ENCODE peak calls at places on chromosomes 5 and 9, in four cellular contexts. One of them, this sample, is unnamed.

GRCh38 chr5:117590944-117591343 is 1016.3 kb upstream of the SEMA6A start:
- DNase-seq in right cardiac atrium: no peak
- DNase-seq in fibroblast of pulmonary artery: peak
- DNase-seq in A549: no peak
- DNase-seq in this sample: no peak

GRCh38 chr5:73673161-73673591 is 47.2 kb downstream of the ARHGEF28 start:
- DNase-seq in right cardiac atrium: no peak
- DNase-seq in fibroblast of pulmonary artery: peak
- DNase-seq in A549: no peak
- DNase-seq in this sample: no peak

GRCh38 chr5:108715408-108715807 is 32.3 kb upstream of the FER start:
- DNase-seq in right cardiac atrium: no peak
- DNase-seq in fibroblast of pulmonary artery: no peak
- DNase-seq in A549: no peak
- DNase-seq in this sample: no peak

GRCh38 chr9:81132318-81132717 is 557.0 kb downstream of the TLE1 start:
- DNase-seq in right cardiac atrium: no peak
- DNase-seq in fibroblast of pulmonary artery: no peak
- DNase-seq in A549: no peak
- DNase-seq in this sample: no peak

GRCh38 chr5:119355636-119356383 is at the start of gene TNFAIP8:
- DNase-seq in right cardiac atrium: peak
- DNase-seq in fibroblast of pulmonary artery: peak
- DNase-seq in A549: no peak
- DNase-seq in this sample: peak

GRCh38 chr9:27590636-27591035 is 17.4 kb upstream of the C9orf72 start:
- DNase-seq in right cardiac atrium: no peak
- DNase-seq in fibroblast of pulmonary artery: no peak
- DNase-seq in A549: no peak
- DNase-seq in this sample: no peak

GRCh38 chr9:122097679-122098315 is 4.7 kb upstream of the TTLL11 start:
- DNase-seq in right cardiac atrium: no peak
- DNase-seq in fibroblast of pulmonary artery: no peak
- DNase-seq in A549: no peak
- DNase-seq in this sample: no peak

GRCh38 chr9:136975624-136976023 is 1.7 kb upstream of the PTGDS start:
- DNase-seq in right cardiac atrium: peak
- DNase-seq in fibroblast of pulmonary artery: no peak
- DNase-seq in A549: no peak
- DNase-seq in this sample: peak

GRCh38 chr9:125486109-125486508 is 220.9 kb downstream of the MAPKAP1 start:
- DNase-seq in right cardiac atrium: no peak
- DNase-seq in fibroblast of pulmonary artery: no peak
- DNase-seq in A549: no peak
- DNase-seq in this sample: no peak

GRCh38 chr5:72531496-72532190 is 24.4 kb upstream of the ZNF366 start:
- DNase-seq in right cardiac atrium: no peak
- DNase-seq in fibroblast of pulmonary artery: peak
- DNase-seq in A549: no peak
- DNase-seq in this sample: no peak
- H3K4me3 ChIP-seq in right cardiac atrium: no peak
- H3K4me3 ChIP-seq in fibroblast of pulmonary artery: no peak
- H3K4me3 ChIP-seq in A549: no peak
- H3K4me3 ChIP-seq in this sample: no peak

GRCh38 chr9:68705636-68706578 is 867 bp downstream of the PIP5K1B start:
- DNase-seq in right cardiac atrium: peak
- DNase-seq in fibroblast of pulmonary artery: peak
- DNase-seq in A549: peak
- DNase-seq in this sample: peak
- H3K4me3 ChIP-seq in right cardiac atrium: peak
- H3K4me3 ChIP-seq in fibroblast of pulmonary artery: peak
- H3K4me3 ChIP-seq in A549: peak
- H3K4me3 ChIP-seq in this sample: peak

DNA sequence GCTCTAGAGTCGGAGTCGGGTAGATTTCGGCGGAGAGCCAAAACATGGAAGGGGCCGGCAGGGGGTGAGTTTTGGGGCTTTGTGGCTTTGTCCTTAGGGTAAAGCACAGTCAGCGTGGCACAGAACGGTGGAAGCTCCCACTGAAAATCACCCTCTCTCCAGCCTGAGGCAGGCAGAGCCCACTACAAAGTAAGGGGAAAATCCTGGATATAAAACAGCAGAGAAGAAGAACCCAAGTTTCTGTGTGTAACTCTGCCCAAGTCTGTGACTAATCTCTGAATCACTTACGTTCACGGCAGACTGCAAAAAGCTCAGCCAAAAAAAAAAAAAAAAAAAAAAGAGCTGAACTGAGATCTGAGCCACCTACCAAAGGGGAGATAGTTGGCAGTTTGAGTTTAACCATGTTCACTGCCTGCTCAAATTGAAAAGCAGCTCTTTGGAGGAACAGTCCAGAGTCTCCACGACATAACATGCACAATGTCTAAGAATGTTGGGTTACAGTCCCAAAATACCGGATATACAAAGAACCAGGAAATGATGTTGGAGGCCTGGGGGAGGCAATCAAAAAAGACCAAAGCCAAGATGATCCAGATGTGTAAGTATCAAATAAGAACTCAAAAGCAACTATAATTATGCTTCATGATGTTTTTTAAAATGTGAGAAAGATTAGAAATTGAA is 26.7 kb upstream of the OR2K2 start:
- DNase-seq in right cardiac atrium: no peak
- DNase-seq in fibroblast of pulmonary artery: peak
- DNase-seq in A549: peak
- DNase-seq in this sample: no peak
- H3K4me3 ChIP-seq in right cardiac atrium: no peak
- H3K4me3 ChIP-seq in fibroblast of pulmonary artery: no peak
- H3K4me3 ChIP-seq in A549: peak
- H3K4me3 ChIP-seq in this sample: no peak

DNA sequence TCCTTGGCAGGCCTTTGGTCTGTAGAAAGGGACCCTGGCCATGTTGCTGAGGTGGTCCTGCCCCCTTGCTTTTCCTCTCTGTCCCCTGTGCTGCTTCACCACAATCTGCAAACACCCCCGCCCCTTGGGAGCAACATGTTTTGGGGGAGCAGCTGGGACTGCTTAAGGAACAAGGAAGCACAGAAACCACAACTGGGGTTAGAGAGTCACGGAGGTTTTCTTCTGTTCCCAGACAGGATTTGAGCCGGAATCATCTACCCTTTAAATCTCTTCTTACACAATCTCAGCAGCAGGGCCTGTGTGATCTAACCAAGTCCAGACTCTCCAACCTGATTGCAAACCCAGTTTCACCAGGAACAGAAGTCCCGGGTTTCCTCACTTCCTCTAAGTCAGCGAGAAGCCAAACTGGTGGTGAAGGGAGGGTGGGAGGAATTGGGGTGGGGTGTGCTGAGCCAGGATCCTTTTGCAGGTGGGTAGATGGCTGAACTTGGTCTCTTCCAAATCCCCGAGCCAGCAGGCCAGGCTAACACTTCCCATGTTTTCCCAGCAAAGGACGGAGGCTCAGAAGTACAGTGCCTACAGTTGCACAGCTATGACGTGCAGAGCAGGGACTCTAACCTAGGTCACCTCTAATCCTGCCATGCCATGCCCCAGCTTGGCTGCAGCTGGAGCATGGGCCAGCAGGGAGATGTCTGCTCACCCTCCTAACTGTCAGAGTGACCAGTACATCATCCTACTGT is 25.0 kb downstream of the SH3PXD2B start:
- DNase-seq in right cardiac atrium: peak
- DNase-seq in fibroblast of pulmonary artery: peak
- DNase-seq in A549: no peak
- DNase-seq in this sample: no peak
- H3K4me3 ChIP-seq in right cardiac atrium: no peak
- H3K4me3 ChIP-seq in fibroblast of pulmonary artery: no peak
- H3K4me3 ChIP-seq in A549: no peak
- H3K4me3 ChIP-seq in this sample: no peak

GRCh38 chr5:7546555-7546954 is 150.6 kb downstream of the ADCY2 start:
- DNase-seq in right cardiac atrium: no peak
- DNase-seq in fibroblast of pulmonary artery: no peak
- DNase-seq in A549: no peak
- DNase-seq in this sample: no peak

GRCh38 chr5:7539571-7539970 is 143.6 kb downstream of the ADCY2 start:
- DNase-seq in right cardiac atrium: no peak
- DNase-seq in fibroblast of pulmonary artery: no peak
- DNase-seq in A549: no peak
- DNase-seq in this sample: no peak

GRCh38 chr5:7540806-7541205 is 144.9 kb downstream of the ADCY2 start:
- DNase-seq in right cardiac atrium: no peak
- DNase-seq in fibroblast of pulmonary artery: no peak
- DNase-seq in A549: no peak
- DNase-seq in this sample: no peak

GRCh38 chr5:7537573-7537972 is 141.6 kb downstream of the ADCY2 start:
- DNase-seq in right cardiac atrium: no peak
- DNase-seq in fibroblast of pulmonary artery: no peak
- DNase-seq in A549: no peak
- DNase-seq in this sample: no peak

GRCh38 chr5:7541898-7542297 is 146.0 kb downstream of the ADCY2 start:
- DNase-seq in right cardiac atrium: no peak
- DNase-seq in fibroblast of pulmonary artery: no peak
- DNase-seq in A549: no peak
- DNase-seq in this sample: no peak
- H3K4me3 ChIP-seq in right cardiac atrium: no peak
- H3K4me3 ChIP-seq in fibroblast of pulmonary artery: no peak
- H3K4me3 ChIP-seq in A549: no peak
- H3K4me3 ChIP-seq in this sample: no peak

DNA sequence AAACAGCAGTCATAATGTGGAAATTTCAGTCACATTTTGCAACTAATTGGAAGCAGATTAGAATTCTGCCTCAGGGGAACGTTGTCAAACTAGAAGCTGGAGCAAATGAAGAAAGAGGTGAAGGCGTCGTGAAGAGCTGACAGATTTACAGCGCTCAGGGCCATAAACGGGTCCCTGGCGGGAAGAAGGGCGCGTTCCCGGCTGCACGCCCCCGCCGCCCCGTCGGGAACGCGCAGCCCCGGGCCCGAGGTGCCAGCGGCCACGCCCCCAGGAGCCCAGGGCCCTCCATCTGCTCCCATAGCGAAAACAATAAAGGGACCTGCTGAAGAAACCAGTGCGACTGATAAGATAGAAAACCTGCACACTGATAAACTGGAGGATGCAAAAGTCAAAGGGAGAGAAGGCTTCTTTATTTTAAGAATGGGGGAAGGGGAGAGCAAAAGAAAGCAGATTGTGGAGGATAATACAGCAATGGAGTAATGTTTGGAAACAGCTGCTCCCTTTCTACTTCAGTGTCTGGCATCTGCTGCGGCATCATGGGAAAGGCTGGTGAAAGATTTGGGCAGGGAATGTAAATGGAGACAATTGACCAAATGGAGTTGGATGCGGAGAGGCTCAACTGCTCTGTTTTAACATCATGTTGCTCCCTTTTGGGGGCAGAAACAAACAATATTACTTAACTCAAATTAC is 11.1 kb downstream of the ZNF608 start:
- DNase-seq in right cardiac atrium: peak
- DNase-seq in fibroblast of pulmonary artery: no peak
- DNase-seq in A549: no peak
- DNase-seq in this sample: peak
- H3K4me3 ChIP-seq in right cardiac atrium: peak
- H3K4me3 ChIP-seq in fibroblast of pulmonary artery: peak
- H3K4me3 ChIP-seq in A549: no peak
- H3K4me3 ChIP-seq in this sample: no peak

GRCh38 chr5:130546216-130546615 is 618.8 kb downstream of the HINT1 start:
- DNase-seq in right cardiac atrium: no peak
- DNase-seq in fibroblast of pulmonary artery: no peak
- DNase-seq in A549: no peak
- DNase-seq in this sample: no peak
- H3K4me3 ChIP-seq in right cardiac atrium: no peak
- H3K4me3 ChIP-seq in fibroblast of pulmonary artery: no peak
- H3K4me3 ChIP-seq in A549: no peak
- H3K4me3 ChIP-seq in this sample: no peak

GRCh38 chr5:14143843-14144585 is 872 bp downstream of the TRIO start:
- DNase-seq in right cardiac atrium: peak
- DNase-seq in fibroblast of pulmonary artery: no peak
- DNase-seq in A549: no peak
- DNase-seq in this sample: peak

GRCh38 chr5:14142202-14142855 is 813 bp upstream of the TRIO start:
- DNase-seq in right cardiac atrium: no peak
- DNase-seq in fibroblast of pulmonary artery: peak
- DNase-seq in A549: no peak
- DNase-seq in this sample: no peak

GRCh38 chr5:14144586-14145355 is 1.6 kb downstream of the TRIO start:
- DNase-seq in right cardiac atrium: peak
- DNase-seq in fibroblast of pulmonary artery: peak
- DNase-seq in A549: peak
- DNase-seq in this sample: peak

GRCh38 chr5:14142856-14143508 is at the start of gene TRIO:
- DNase-seq in right cardiac atrium: peak
- DNase-seq in fibroblast of pulmonary artery: peak
- DNase-seq in A549: peak
- DNase-seq in this sample: peak

GRCh38 chr5:14143509-14143842 is 334 bp downstream of the TRIO start:
- DNase-seq in right cardiac atrium: no peak
- DNase-seq in fibroblast of pulmonary artery: no peak
- DNase-seq in A549: no peak
- DNase-seq in this sample: no peak
- H3K4me3 ChIP-seq in right cardiac atrium: peak
- H3K4me3 ChIP-seq in fibroblast of pulmonary artery: peak
- H3K4me3 ChIP-seq in A549: peak
- H3K4me3 ChIP-seq in this sample: peak

DNA sequence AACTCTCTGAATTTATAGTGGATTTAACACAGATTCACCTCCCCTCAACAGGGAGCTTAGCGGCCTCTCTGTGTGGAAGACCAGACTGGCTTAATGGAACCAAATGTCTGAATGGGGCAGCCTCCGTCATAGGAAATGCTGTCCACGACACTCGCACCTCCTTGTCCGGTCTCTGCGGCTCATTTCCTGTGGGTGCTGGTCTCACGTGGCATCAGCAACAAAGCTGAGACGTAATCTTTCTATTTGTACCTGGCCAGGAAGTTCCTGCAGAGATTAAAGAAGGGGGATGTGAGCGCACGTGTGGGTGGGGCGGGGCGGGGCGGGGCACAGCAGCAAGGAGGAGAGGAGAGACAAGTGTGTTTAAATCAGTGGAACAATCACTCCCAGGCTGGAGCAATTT is 132.0 kb upstream of the ASTN2 start:
- DNase-seq in right cardiac atrium: peak
- DNase-seq in fibroblast of pulmonary artery: no peak
- DNase-seq in A549: no peak
- DNase-seq in this sample: no peak
- H3K4me3 ChIP-seq in right cardiac atrium: no peak
- H3K4me3 ChIP-seq in fibroblast of pulmonary artery: no peak
- H3K4me3 ChIP-seq in A549: peak
- H3K4me3 ChIP-seq in this sample: no peak

This sample was measured in heart right ventricle.